ENCODE peak calls at places on chromosome 1, in ten cellular contexts. S is bronchial epithelial cell; C is cardiac septum; Z is GM12891; R is GDM1; M is stimulated activated CD8-positive, alpha-beta memory T cell treated with anti-CD3 and anti-CD28 coated beads, Interleukin-2, amount 100 ng/mL, for 1 hour; L is fibroblast of the aortic adventitia; J is NCI-H1436; T is fibroblast of mammary gland; Q is T1000. O is an unnamed sample.

GRCh38 chr1:244076740-244077139 is 25.7 kb downstream of the ZBTB18 start:
- DNase-seq in J (no peak), T (no peak), Z (no peak), S (no peak), Q (no peak), C (no peak), L (no peak), R (no peak), M (no peak), O (no peak)

GRCh38 chr1:239426821-239427495 is 40.6 kb downstream of the CHRM3 start:
- DNase-seq in C (no peak), L (no peak), R (no peak), J (no peak), M (no peak), S (no peak), Q (no peak), Z (no peak), T (no peak), O (no peak)

GRCh38 chr1:172827841-172828240 is 168.9 kb downstream of the FASLG start:
- DNase-seq in T (no peak), Q (no peak), S (no peak), R (no peak), L (no peak), Z (no peak), C (no peak), M (no peak), J (no peak), O (no peak)

GRCh38 chr1:94514095-94514727 is 27.3 kb downstream of the F3 start:
- DNase-seq in M (no peak), L (peak), T (no peak), Z (no peak), R (no peak), Q (no peak), J (peak), S (peak), C (no peak), O (peak)

GRCh38 chr1:23178931-23179330 is 10.3 kb upstream of the LUZP1 start:
- DNase-seq in S (peak), T (peak), R (no peak), C (no peak), Q (no peak), Z (no peak), M (no peak), L (peak), J (no peak), O (no peak)

GRCh38 chr1:87968259-87968955 is 639.7 kb downstream of the LMO4 start:
- DNase-seq in S (no peak), L (peak), R (no peak), T (peak), Z (no peak), Q (no peak), J (no peak), M (no peak), C (no peak), O (peak)

GRCh38 chr1:243562473-243562872 is 287.6 kb downstream of the AKT3 start:
- DNase-seq in L (peak), Q (no peak), C (no peak), R (no peak), Z (no peak), T (no peak), M (no peak), J (no peak), S (no peak), O (no peak)

GRCh38 chr1:60874703-60875102 is 207.7 kb upstream of the NFIA start:
- DNase-seq in J (no peak), R (no peak), M (no peak), Q (peak), L (peak), S (peak), Z (no peak), C (no peak), T (peak), O (no peak)

GRCh38 chr1:228045871-228046270 is 36.6 kb upstream of the ARF1 start:
- DNase-seq in J (no peak), C (no peak), Z (no peak), M (no peak), S (peak), Q (no peak), T (no peak), L (no peak), R (no peak), O (no peak)

GRCh38 chr1:82706741-82707140 is 906.0 kb downstream of the ADGRL2 start:
- DNase-seq in C (no peak), R (no peak), J (no peak), S (peak), L (no peak), T (no peak), M (no peak), Q (no peak), Z (no peak), O (no peak)

GRCh38 chr1:212235848-212236247 is 49.4 kb upstream of the PPP2R5A start:
- DNase-seq in R (no peak), Z (no peak), M (no peak), L (no peak), T (no peak), S (no peak), C (no peak), J (no peak), Q (no peak), O (no peak)

GRCh38 chr1:20279507-20279906 is 11.2 kb upstream of the VWA5B1 start:
- DNase-seq in Q (no peak), T (peak), Z (no peak), C (no peak), J (no peak), R (no peak), S (peak), M (no peak), L (peak), O (no peak)

GRCh38 chr1:53378061-53378460 is 50.2 kb upstream of the LRP8 start:
- DNase-seq in Z (no peak), J (no peak), S (no peak), M (no peak), C (peak), T (no peak), Q (no peak), R (no peak), L (no peak), O (peak)

GRCh38 chr1:36971832-36972231 is 62.5 kb downstream of the GRIK3 start:
- DNase-seq in T (no peak), R (no peak), Q (no peak), J (peak), S (no peak), Z (no peak), C (no peak), M (no peak), L (no peak), O (no peak)

GRCh38 chr1:30475201-30475600 is 248.2 kb downstream of the MATN1 start:
- DNase-seq in Q (no peak), L (no peak), C (no peak), R (no peak), S (no peak), T (no peak), Z (no peak), J (no peak), M (no peak), O (no peak)

GRCh38 chr1:164637461-164638375 is 78.7 kb downstream of the PBX1 start:
- DNase-seq in L (peak), Z (no peak), S (peak), M (no peak), C (no peak), T (peak), R (no peak), J (no peak), Q (peak), O (no peak)

GRCh38 chr1:165639821-165640623 is 9.0 kb downstream of the MGST3 start:
- DNase-seq in J (no peak), Z (no peak), S (no peak), T (peak), C (no peak), Q (no peak), R (no peak), M (no peak), L (peak), O (no peak)